ENCODE peak calls at places on chromosome 19, in eight cellular contexts. R is activated CD4-positive, alpha-beta T cell treated with anti-CD3 and anti-CD28 coated beads, Interleukin-2, amount 10 ng/mL, durations not matched to agents 7 days and 5 days; C is SK-N-MC; B is upper lobe of left lung; J is RKO; O is Right ventricle myocardium superior; L is cardiac fibroblast; Y is amniotic stem cell. Z is an unnamed sample.

GRCh38 chr19:8592231-8593009 is 15.2 kb upstream of the MYO1F start:
- DNase-seq in R (peak), C (peak), B (peak), J (no peak), O (peak), L (peak), Y (peak), Z (no peak)

GRCh38 chr19:45547965-45548609 is 36.5 kb downstream of the OPA3 start:
- DNase-seq in R (no peak), C (no peak), B (no peak), J (peak), O (no peak), L (peak), Y (no peak), Z (peak)

GRCh38 chr19:2604747-2605329 is 97.7 kb downstream of the GNG7 start:
- DNase-seq in R (no peak), C (no peak), B (no peak), J (no peak), O (no peak), L (no peak), Y (no peak), Z (no peak)

GRCh38 chr19:8965887-8966286 is 44.3 kb downstream of the MUC16 start:
- DNase-seq in R (no peak), C (no peak), B (no peak), J (no peak), O (no peak), L (no peak), Y (no peak), Z (no peak)

GRCh38 chr19:55585658-55586339 is 5.2 kb upstream of the ZNF579 start:
- DNase-seq in R (no peak), C (no peak), B (peak), J (no peak), O (peak), L (peak), Y (no peak), Z (peak)

GRCh38 chr19:15641901-15642491 is 1.3 kb downstream of the CYP4F3 start:
- DNase-seq in R (no peak), C (no peak), B (no peak), J (no peak), O (no peak), L (no peak), Y (no peak), Z (no peak)

GRCh38 chr19:54029930-54030490 is 33.7 kb downstream of the VSTM1 start:
- DNase-seq in R (peak), C (no peak), B (no peak), J (peak), O (no peak), L (peak), Y (peak), Z (peak)

GRCh38 chr19:17337675-17338439 is 504 bp downstream of the GTPBP3 start:
- DNase-seq in R (peak), C (no peak), B (peak), J (peak), O (no peak), L (peak), Y (no peak), Z (peak)

GRCh38 chr19:50723069-50723468 is at the start of gene CLEC11A:
- DNase-seq in R (no peak), C (no peak), B (peak), J (peak), O (peak), L (peak), Y (peak), Z (no peak)

GRCh38 chr19:1768248-1768647 is 14.9 kb downstream of the ONECUT3 start:
- DNase-seq in R (no peak), C (no peak), B (no peak), J (no peak), O (no peak), L (peak), Y (no peak), Z (no peak)

GRCh38 chr19:41851456-41851855 is 6.6 kb downstream of the DMRTC2 start:
- DNase-seq in R (no peak), C (no peak), B (no peak), J (no peak), O (no peak), L (no peak), Y (no peak), Z (no peak)

GRCh38 chr19:6213266-6213595 is 66.5 kb downstream of the MLLT1 start:
- DNase-seq in R (no peak), C (no peak), B (peak), J (no peak), O (peak), L (no peak), Y (no peak), Z (no peak)

GRCh38 chr19:37309834-37310575 is 60.9 kb upstream of the ZNF527 start:
- DNase-seq in R (peak), C (no peak), B (no peak), J (peak), O (no peak), L (no peak), Y (no peak), Z (no peak)

GRCh38 chr19:38162094-38162493 is 61.9 kb downstream of the DPF1 start:
- DNase-seq in R (no peak), C (no peak), B (no peak), J (no peak), O (no peak), L (no peak), Y (no peak), Z (no peak)

GRCh38 chr19:48806818-48807589 is 3.8 kb downstream of the BCAT2 start:
- DNase-seq in R (no peak), C (peak), B (peak), J (peak), O (no peak), L (peak), Y (no peak), Z (no peak)

GRCh38 chr19:20247016-20247683 is 80.1 kb downstream of the ZNF486 start:
- DNase-seq in R (peak), C (no peak), B (no peak), J (peak), O (no peak), L (peak), Y (no peak), Z (no peak)

GRCh38 chr19:11560404-11560988 is 1.5 kb upstream of the ELOF1 start:
- DNase-seq in R (peak), C (peak), B (no peak), J (peak), O (no peak), L (peak), Y (peak), Z (peak)

GRCh38 chr19:33674575-33675367 is 53.0 kb downstream of the CHST8 start:
- DNase-seq in R (no peak), C (no peak), B (no peak), J (no peak), O (no peak), L (no peak), Y (no peak), Z (no peak)

GRCh38 chr19:7961930-7962626 is 18.6 kb upstream of the TIMM44 start:
- DNase-seq in R (no peak), C (no peak), B (no peak), J (no peak), O (no peak), L (no peak), Y (no peak), Z (no peak)

GRCh38 chr19:35742121-35742724 is at the start of gene IGFLR1:
- DNase-seq in R (peak), C (no peak), B (no peak), J (no peak), O (no peak), L (no peak), Y (no peak), Z (no peak)

GRCh38 chr19:14497347-14497921 is 1.5 kb upstream of the GIPC1 start:
- DNase-seq in R (no peak), C (no peak), B (peak), J (no peak), O (no peak), L (no peak), Y (no peak), Z (no peak)

GRCh38 chr19:32688315-32688714 is 3.3 kb upstream of the NUDT19 start:
- DNase-seq in R (no peak), C (no peak), B (no peak), J (no peak), O (peak), L (no peak), Y (no peak), Z (no peak)

GRCh38 chr19:45455707-45456499 is 11.9 kb upstream of the FOSB start:
- DNase-seq in R (no peak), C (no peak), B (peak), J (peak), O (peak), L (peak), Y (peak), Z (peak)

GRCh38 chr19:1081301-1082164 is 13.6 kb downstream of the POLR2E start:
- DNase-seq in R (no peak), C (no peak), B (peak), J (no peak), O (peak), L (no peak), Y (no peak), Z (no peak)

GRCh38 chr19:295687-296370 is 4.6 kb upstream of the PLPP2 start:
- DNase-seq in R (no peak), C (no peak), B (no peak), J (no peak), O (no peak), L (no peak), Y (no peak), Z (no peak)

GRCh38 chr19:610801-611505 is 21.3 kb downstream of the HCN2 start:
- DNase-seq in R (peak), C (peak), B (peak), J (no peak), O (peak), L (peak), Y (no peak), Z (peak)

GRCh38 chr19:50880241-50880640 is 7.0 kb downstream of the KLK2 start:
- DNase-seq in R (no peak), C (no peak), B (no peak), J (no peak), O (no peak), L (no peak), Y (no peak), Z (no peak)

GRCh38 chr19:47445937-47446402 is 25.7 kb downstream of the SLC8A2 start:
- DNase-seq in R (peak), C (no peak), B (peak), J (no peak), O (peak), L (no peak), Y (no peak), Z (no peak)

GRCh38 chr19:55114566-55115145 is 2.8 kb downstream of the PPP1R12C start:
- DNase-seq in R (no peak), C (no peak), B (peak), J (no peak), O (no peak), L (no peak), Y (no peak), Z (no peak)

GRCh38 chr19:48247212-48247611 is 8.5 kb downstream of the CARD8 start:
- DNase-seq in R (no peak), C (no peak), B (no peak), J (no peak), O (no peak), L (no peak), Y (no peak), Z (no peak)

Z was measured in SW480.